ENCODE peak calls at places on chromosomes 16 and 17, in eight cellular contexts. W is sigmoid colon; A is left ventricle myocardium inferior; I is GM12864; R is naive thymus-derived CD4-positive, alpha-beta T cell; N is kidney epithelial cell; B is cardiac muscle cell; S is aorta. V is an unnamed sample.

GRCh38 chr16:82598766-82599165 is 28.0 kb upstream of the CDH13 start:
- DNase-seq in I (no peak), A (no peak), B (no peak), R (no peak), S (no peak), W (no peak), N (no peak), V (no peak)

GRCh38 chr16:1048442-1049112 is 24.0 kb upstream of the SSTR5 start:
- DNase-seq in N (no peak), B (peak), S (no peak), A (peak), I (no peak), W (no peak), R (no peak), V (no peak)

GRCh38 chr17:60161598-60162330 is 12.0 kb downstream of the CA4 start:
- DNase-seq in A (no peak), I (no peak), B (no peak), S (no peak), R (no peak), W (no peak), N (no peak), V (no peak)

GRCh38 chr17:38598536-38598935 is 7.2 kb downstream of the SRCIN1 start:
- DNase-seq in R (no peak), I (peak), S (no peak), W (no peak), N (peak), B (peak), A (no peak), V (peak)

GRCh38 chr17:8123695-8124349 is at the start of gene HES7:
- DNase-seq in N (no peak), S (no peak), B (peak), R (no peak), I (no peak), W (peak), A (no peak), V (no peak)

GRCh38 chr17:83124871-83125514 is 45.6 kb downstream of the METRNL start:
- DNase-seq in R (no peak), B (no peak), N (no peak), I (no peak), A (no peak), S (peak), W (peak), V (no peak)

GRCh38 chr16:86479419-86479818 is 30.9 kb upstream of the FOXF1 start:
- DNase-seq in A (no peak), N (no peak), B (no peak), W (peak), S (no peak), I (no peak), R (no peak), V (no peak)

GRCh38 chr17:21282231-21282630 is 2.3 kb upstream of the MAP2K3 start:
- DNase-seq in B (no peak), A (no peak), N (peak), R (no peak), S (peak), I (no peak), W (peak), V (peak)

GRCh38 chr17:50620848-50621247 is 13.8 kb upstream of the ABCC3 start:
- DNase-seq in N (no peak), A (no peak), S (no peak), B (no peak), R (no peak), W (no peak), I (no peak), V (no peak)

GRCh38 chr16:29641561-29641960 is 21.5 kb upstream of the SPN start:
- DNase-seq in B (no peak), S (no peak), R (no peak), I (no peak), N (no peak), W (no peak), A (no peak), V (no peak)
- H3K4me3 ChIP-seq in B (no peak), S (no peak), R (no peak), I (no peak), N (no peak), W (no peak), A (no peak), V (no peak)

GRCh38 chr17:28345420-28346198 is 10.0 kb downstream of the TNFAIP1 start:
- DNase-seq in S (no peak), N (no peak), A (peak), B (no peak), W (no peak), I (no peak), R (no peak), V (no peak)

GRCh38 chr17:28346199-28346580 is 10.6 kb downstream of the TNFAIP1 start:
- DNase-seq in S (no peak), R (no peak), I (no peak), A (no peak), B (peak), W (no peak), N (no peak), V (no peak)

GRCh38 chr17:28343491-28343932 is 8.0 kb downstream of the TNFAIP1 start:
- DNase-seq in S (no peak), N (no peak), R (no peak), A (no peak), W (no peak), I (no peak), B (no peak), V (no peak)

GRCh38 chr17:28344011-28344410 is 8.4 kb downstream of the TNFAIP1 start:
- DNase-seq in A (no peak), S (no peak), B (no peak), R (no peak), N (no peak), I (no peak), W (no peak), V (no peak)

DNA sequence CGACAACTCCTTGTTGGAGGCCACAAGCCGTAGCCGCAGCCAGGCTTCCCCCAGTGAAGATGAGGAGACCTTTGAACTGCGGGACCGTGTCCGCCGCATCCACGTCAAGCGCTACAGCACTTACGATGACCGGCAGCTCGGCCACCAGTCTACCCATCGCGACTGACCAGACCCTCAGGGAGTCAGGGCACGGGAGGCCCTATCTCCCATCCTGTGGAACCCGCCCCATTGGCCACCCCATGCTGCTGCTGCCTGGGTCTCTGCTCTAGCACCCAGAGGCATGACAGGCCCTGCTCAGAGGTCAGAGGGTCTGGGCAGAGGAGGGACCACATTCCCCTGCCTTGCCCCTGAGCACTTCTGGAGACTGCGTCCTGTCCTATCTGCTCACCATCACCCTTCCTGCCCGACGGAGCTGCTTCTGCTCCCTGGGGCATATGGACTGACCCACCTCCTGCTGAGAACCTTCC is 8.9 kb downstream of the TNFAIP1 start:
- DNase-seq in N (no peak), I (no peak), R (no peak), S (no peak), A (no peak), W (no peak), B (no peak), V (no peak)
- H3K4me3 ChIP-seq in N (no peak), I (no peak), R (no peak), S (no peak), A (no peak), W (no peak), B (no peak), V (no peak)

GRCh38 chr16:57374067-57374534 is 1.8 kb downstream of the CX3CL1 start:
- DNase-seq in A (no peak), S (peak), N (no peak), W (peak), R (no peak), I (no peak), B (no peak), V (peak)

GRCh38 chr16:57372372-57373116 is at the start of gene CX3CL1:
- DNase-seq in R (no peak), B (peak), W (peak), I (no peak), N (peak), S (peak), A (peak), V (no peak)

GRCh38 chr16:57371494-57372371 is 557 bp upstream of the CX3CL1 start:
- DNase-seq in A (no peak), I (no peak), R (no peak), S (peak), N (no peak), B (no peak), W (no peak), V (peak)

GRCh38 chr16:57376313-57376818 is 4.1 kb downstream of the CX3CL1 start:
- DNase-seq in B (no peak), R (no peak), W (no peak), I (no peak), N (no peak), A (no peak), S (no peak), V (no peak)

DNA sequence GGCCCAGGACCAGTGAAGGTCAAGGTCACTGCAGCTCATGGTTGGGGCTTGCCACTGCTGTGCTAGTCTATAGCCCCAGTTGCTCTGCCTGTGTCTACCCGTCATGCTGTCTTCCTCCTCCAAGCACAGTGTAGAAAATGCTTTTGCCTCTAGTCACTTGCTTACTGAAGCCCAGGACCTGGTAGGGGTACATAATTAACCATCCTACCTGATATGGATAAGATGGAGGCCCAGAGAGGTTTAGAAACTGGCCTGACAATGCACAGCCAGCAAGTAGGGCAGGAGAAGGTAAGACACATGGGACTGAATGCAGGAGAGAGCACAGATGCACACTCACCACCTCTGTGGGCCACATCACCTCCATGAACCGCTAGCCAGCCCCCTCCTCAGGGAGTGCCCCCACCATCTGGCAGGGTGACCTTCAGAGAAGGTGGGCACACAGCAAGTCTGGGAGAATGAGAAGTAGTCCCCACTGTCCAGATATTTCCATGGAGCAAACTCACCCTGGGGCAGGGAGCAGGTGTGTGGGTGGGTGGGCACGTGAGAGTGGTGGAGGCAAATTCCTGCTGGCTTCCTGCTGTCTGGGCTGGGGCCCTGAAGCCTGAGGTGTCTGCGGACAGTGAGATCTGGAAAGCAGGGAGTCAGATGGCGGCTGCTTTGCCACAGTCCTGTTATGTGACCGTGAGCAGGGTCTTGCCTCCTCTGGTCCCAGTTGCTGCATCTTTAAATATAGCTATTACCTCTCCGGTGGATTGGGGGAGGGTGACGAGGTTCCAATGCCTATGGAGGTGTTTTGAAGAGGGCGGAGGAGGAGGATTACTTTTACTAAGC is 1.0 kb downstream of the CX3CL1 start:
- DNase-seq in S (peak), B (no peak), R (no peak), N (peak), W (no peak), I (no peak), A (no peak), V (no peak)
- H3K4me3 ChIP-seq in S (peak), B (no peak), R (no peak), N (peak), W (peak), I (no peak), A (peak), V (no peak)

DNA sequence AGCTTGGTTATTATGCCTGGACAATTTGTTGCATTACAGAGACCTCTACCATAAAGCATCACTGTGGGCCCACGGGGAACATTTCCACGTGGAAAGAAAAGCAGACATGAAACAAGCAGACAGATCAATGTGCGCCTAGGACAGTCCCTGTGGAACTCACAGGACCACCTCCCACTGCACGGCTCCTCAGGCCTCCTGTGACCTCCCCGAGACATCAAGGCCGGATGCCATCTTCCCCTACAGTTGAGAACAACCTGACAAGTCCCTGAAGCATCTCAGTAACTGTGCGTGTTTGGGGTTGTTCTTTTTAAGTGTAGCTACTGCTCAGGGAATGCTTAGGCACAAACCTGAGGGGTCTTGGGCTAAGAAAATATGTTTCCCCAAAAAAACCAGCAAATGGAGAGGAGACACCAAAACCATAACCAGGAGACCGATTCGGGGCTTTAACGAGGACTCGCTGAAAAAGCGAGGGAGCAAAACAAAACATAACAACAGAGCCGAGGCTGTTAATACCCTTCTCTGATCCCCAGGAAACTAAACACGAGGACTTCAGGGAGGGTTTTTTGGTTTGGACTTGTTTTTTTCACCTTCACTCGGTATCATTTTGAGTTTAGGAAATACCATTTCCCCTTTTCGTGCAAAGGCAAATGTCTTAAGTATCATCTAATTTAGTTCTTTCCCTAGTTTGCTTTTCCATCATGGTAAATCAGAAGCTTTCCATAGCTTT is 87.1 kb downstream of the CYTH1 start:
- DNase-seq in R (no peak), W (no peak), S (no peak), N (no peak), A (no peak), B (no peak), I (no peak), V (no peak)
- H3K4me3 ChIP-seq in R (no peak), W (no peak), S (no peak), N (no peak), A (no peak), B (no peak), I (peak), V (no peak)

DNA sequence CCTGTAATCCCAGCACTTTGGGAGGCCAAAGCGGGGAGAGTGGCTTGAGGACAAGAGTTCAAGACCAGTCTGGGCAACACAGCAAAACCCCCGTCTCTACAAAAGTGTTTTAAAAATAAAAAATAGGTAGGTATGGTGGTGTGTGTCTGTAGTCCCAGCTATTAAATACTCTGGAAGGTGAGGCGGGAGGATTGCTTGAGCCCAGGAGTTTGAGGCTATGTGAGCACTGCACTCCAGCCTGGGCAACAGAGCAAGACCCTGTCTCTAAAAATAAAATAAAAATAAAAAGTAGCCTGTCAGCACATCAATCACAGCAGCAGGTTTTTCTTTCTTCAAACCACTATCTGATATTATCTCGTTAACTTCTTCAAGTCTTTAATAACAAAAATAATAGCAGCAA is 1.6 kb downstream of the USP31 start:
- DNase-seq in R (no peak), W (no peak), B (no peak), S (no peak), N (no peak), I (no peak), A (no peak), V (no peak)
- H3K4me3 ChIP-seq in R (no peak), W (peak), B (peak), S (no peak), N (peak), I (no peak), A (peak), V (no peak)

DNA sequence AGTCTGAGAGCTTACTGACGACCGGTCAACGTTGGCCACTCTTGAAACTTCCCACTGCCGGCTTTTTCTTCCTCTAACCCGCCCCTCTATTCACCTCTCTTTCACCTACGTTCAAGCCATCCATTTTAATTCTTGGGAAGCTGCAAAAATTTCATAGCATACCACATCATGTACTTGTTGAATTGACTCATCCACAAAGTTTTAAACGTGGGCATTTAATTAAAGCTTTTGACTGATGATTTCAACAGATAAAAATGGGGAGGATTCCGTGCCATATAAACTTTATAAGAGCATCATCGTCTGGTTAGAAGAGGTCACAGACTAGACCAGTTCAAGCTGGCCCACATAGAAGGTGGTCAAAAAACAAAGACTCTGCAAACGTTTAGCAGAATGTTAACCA is 22.5 kb downstream of the VPS53 start:
- DNase-seq in R (no peak), W (no peak), B (no peak), S (no peak), N (no peak), I (no peak), A (no peak), V (no peak)
- H3K4me3 ChIP-seq in R (no peak), W (no peak), B (no peak), S (no peak), N (no peak), I (no peak), A (no peak), V (no peak)

V was measured in retinal pigment epithelial cell.